ENCODE peak calls at places on chromosomes 6 and 20, in six cellular contexts. One of them, this sample, is unnamed.

GRCh38 chr20:48910360-48910781 is 11.1 kb upstream of the ARFGEF2 start:
- DNase-seq in memory B cell: no peak
- DNase-seq in astrocyte of the spinal cord: peak
- DNase-seq in ovary: no peak
- DNase-seq in immature natural killer cell: peak
- DNase-seq in amniotic epithelial cell: peak
- DNase-seq in this sample: no peak

GRCh38 chr6:122116912-122117663 is 282.4 kb upstream of the HSF2 start:
- DNase-seq in immature natural killer cell: no peak
- DNase-seq in amniotic epithelial cell: no peak
- DNase-seq in astrocyte of the spinal cord: no peak
- DNase-seq in ovary: no peak
- DNase-seq in memory B cell: no peak
- DNase-seq in this sample: no peak

GRCh38 chr6:36028887-36029324 is 1.3 kb downstream of the MAPK14 start:
- DNase-seq in immature natural killer cell: peak
- DNase-seq in memory B cell: peak
- DNase-seq in astrocyte of the spinal cord: peak
- DNase-seq in amniotic epithelial cell: peak
- DNase-seq in ovary: peak
- DNase-seq in this sample: peak

GRCh38 chr6:143675946-143676345 is 1.8 kb upstream of the PHACTR2 start:
- DNase-seq in ovary: no peak
- DNase-seq in immature natural killer cell: no peak
- DNase-seq in memory B cell: no peak
- DNase-seq in amniotic epithelial cell: peak
- DNase-seq in astrocyte of the spinal cord: peak
- DNase-seq in this sample: peak

GRCh38 chr20:44068311-44068710 is 118.7 kb downstream of the JPH2 start:
- DNase-seq in astrocyte of the spinal cord: no peak
- DNase-seq in amniotic epithelial cell: no peak
- DNase-seq in immature natural killer cell: no peak
- DNase-seq in ovary: no peak
- DNase-seq in memory B cell: no peak
- DNase-seq in this sample: no peak

GRCh38 chr6:162770136-162770535 is 42.4 kb downstream of the PACRG start:
- DNase-seq in amniotic epithelial cell: no peak
- DNase-seq in memory B cell: no peak
- DNase-seq in ovary: no peak
- DNase-seq in immature natural killer cell: no peak
- DNase-seq in astrocyte of the spinal cord: no peak
- DNase-seq in this sample: no peak

GRCh38 chr6:113856011-113856551 is 1.1 kb upstream of the MARCKS start:
- DNase-seq in astrocyte of the spinal cord: peak
- DNase-seq in amniotic epithelial cell: peak
- DNase-seq in ovary: peak
- DNase-seq in immature natural killer cell: no peak
- DNase-seq in memory B cell: peak
- DNase-seq in this sample: peak

GRCh38 chr6:166459906-166460305 is 77.2 kb upstream of the MPC1 start:
- DNase-seq in memory B cell: no peak
- DNase-seq in ovary: no peak
- DNase-seq in amniotic epithelial cell: no peak
- DNase-seq in astrocyte of the spinal cord: no peak
- DNase-seq in immature natural killer cell: no peak
- DNase-seq in this sample: no peak

GRCh38 chr6:156587751-156588301 is 189.4 kb upstream of the ARID1B start:
- DNase-seq in ovary: no peak
- DNase-seq in immature natural killer cell: no peak
- DNase-seq in amniotic epithelial cell: no peak
- DNase-seq in memory B cell: no peak
- DNase-seq in astrocyte of the spinal cord: no peak
- DNase-seq in this sample: no peak

GRCh38 chr6:100447900-100448700 is 16.6 kb downstream of the SIM1 start:
- DNase-seq in amniotic epithelial cell: no peak
- DNase-seq in ovary: no peak
- DNase-seq in immature natural killer cell: no peak
- DNase-seq in memory B cell: no peak
- DNase-seq in astrocyte of the spinal cord: no peak
- DNase-seq in this sample: no peak

This sample was measured in IMR-90.